ENCODE peak calls at places on chromosomes 12 and 14, in five cellular contexts. R is thyroid gland, N is heart right ventricle, D is cardiac muscle cell, V is psoas muscle. J is an unnamed sample. For H3K4me1, the result is how much of the 10 kb centered on the place peaks cover.

GRCh38 chr12:111274820-111275219 is 94.1 kb downstream of the PHETA1 start:
- DNase-seq in V (no peak), R (no peak), D (no peak), N (no peak), J (no peak)

GRCh38 chr12:126668961-126669360 is 1598.0 kb upstream of the TMEM132C start:
- DNase-seq in D (peak), N (no peak), V (no peak), R (no peak), J (no peak)

GRCh38 chr12:219891-220352 is 6.0 kb upstream of the SLC6A12 start:
- DNase-seq in V (peak), D (peak), N (peak), R (peak), J (peak)

GRCh38 chr12:49284672-49285071 is 10.3 kb upstream of the PRPH start:
- DNase-seq in N (no peak), R (no peak), D (no peak), V (no peak), J (no peak)

GRCh38 chr12:66453837-66454236 is 151.5 kb downstream of the HELB start:
- DNase-seq in R (no peak), N (no peak), V (no peak), D (peak), J (no peak)

GRCh38 chr12:481422-481821 is 21.7 kb downstream of the B4GALNT3 start:
- DNase-seq in N (peak), D (peak), R (no peak), V (peak), J (no peak)

GRCh38 chr12:12480074-12480473 is 82.6 kb downstream of the DUSP16 start:
- DNase-seq in V (no peak), N (no peak), R (no peak), D (no peak), J (no peak)

GRCh38 chr12:56431850-56432249 is 17.4 kb downstream of the TIMELESS start:
- DNase-seq in V (no peak), D (peak), N (no peak), R (no peak), J (no peak)

GRCh38 chr14:69719501-69719951 is 47.4 kb upstream of the SRSF5 start:
- DNase-seq in D (peak), R (peak), V (peak), N (no peak), J (peak)

GRCh38 chr12:116135209-116135930 is 142.1 kb downstream of the MED13L start:
- DNase-seq in N (no peak), R (no peak), D (peak), V (no peak), J (peak)

GRCh38 chr12:93167841-93168492 is 209.8 kb upstream of the NUDT4 start:
- DNase-seq in V (no peak), R (no peak), N (no peak), D (peak), J (no peak)

GRCh38 chr12:32499048-32499447 is 99.7 kb downstream of the FGD4 start:
- DNase-seq in R (no peak), D (no peak), V (no peak), N (no peak), J (no peak)

GRCh38 chr12:106629797-106630669 is 47.2 kb downstream of the RFX4 start:
- DNase-seq in D (peak), N (no peak), R (no peak), V (no peak), J (no peak)

GRCh38 chr12:132723764-132724140 is 13.1 kb downstream of the PGAM5 start:
- DNase-seq in D (peak), V (no peak), R (no peak), N (no peak), J (no peak)

GRCh38 chr12:22250762-22251161 is 83.7 kb downstream of the ST8SIA1 start:
- DNase-seq in D (no peak), N (no peak), V (no peak), R (no peak), J (no peak)

GRCh38 chr12:13764748-13765147 is 216.7 kb downstream of the GRIN2B start:
- DNase-seq in V (no peak), D (no peak), N (no peak), R (no peak), J (no peak)

GRCh38 chr12:81000831-81001230 is 63.1 kb upstream of the LIN7A start:
- DNase-seq in V (no peak), R (no peak), D (no peak), N (no peak), J (no peak)

GRCh38 chr12:116861331-116861730 is 19.9 kb downstream of the HRK start:
- DNase-seq in R (no peak), N (peak), V (peak), D (peak), J (peak)

GRCh38 chr12:11812558-11813421 is 163.3 kb downstream of the ETV6 start:
- DNase-seq in V (peak), D (peak), R (no peak), N (peak), J (peak)

GRCh38 chr14:68886109-68886434 is 93.0 kb downstream of the ACTN1 start:
- DNase-seq in V (no peak), R (no peak), N (no peak), D (peak), J (no peak)

GRCh38 chr14:59358105-59358504 is 107.1 kb downstream of the GPR135 start:
- DNase-seq in R (peak), D (peak), N (peak), V (peak), J (peak)

DNA sequence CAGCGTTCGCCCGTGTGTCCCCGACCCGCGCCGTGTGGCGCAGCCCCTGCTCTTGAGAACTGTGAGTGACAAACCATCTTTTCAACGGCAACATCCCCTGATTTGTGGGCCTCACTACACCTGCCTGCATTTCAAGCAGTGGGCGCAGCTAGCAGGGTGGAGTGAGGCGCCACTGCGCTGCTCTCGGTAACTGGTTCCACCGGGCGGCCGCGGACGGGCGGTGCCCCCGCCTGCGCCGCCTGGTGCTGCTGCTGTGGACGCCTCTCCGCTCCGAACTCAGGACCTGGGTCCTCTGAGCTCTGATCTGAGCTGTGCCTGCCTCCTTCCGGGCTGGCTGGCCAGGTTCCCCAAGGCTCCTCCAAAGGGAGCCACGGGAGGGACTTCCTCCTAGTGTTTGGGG is 5.9 kb upstream of the DEGS2 start:
- DNase-seq in V (no peak), N (no peak), D (no peak), R (peak), J (no peak)
- TF ChIP-seq CTCF in V (no peak), N (no peak), D (peak), R (no peak), J (no peak)

DNA sequence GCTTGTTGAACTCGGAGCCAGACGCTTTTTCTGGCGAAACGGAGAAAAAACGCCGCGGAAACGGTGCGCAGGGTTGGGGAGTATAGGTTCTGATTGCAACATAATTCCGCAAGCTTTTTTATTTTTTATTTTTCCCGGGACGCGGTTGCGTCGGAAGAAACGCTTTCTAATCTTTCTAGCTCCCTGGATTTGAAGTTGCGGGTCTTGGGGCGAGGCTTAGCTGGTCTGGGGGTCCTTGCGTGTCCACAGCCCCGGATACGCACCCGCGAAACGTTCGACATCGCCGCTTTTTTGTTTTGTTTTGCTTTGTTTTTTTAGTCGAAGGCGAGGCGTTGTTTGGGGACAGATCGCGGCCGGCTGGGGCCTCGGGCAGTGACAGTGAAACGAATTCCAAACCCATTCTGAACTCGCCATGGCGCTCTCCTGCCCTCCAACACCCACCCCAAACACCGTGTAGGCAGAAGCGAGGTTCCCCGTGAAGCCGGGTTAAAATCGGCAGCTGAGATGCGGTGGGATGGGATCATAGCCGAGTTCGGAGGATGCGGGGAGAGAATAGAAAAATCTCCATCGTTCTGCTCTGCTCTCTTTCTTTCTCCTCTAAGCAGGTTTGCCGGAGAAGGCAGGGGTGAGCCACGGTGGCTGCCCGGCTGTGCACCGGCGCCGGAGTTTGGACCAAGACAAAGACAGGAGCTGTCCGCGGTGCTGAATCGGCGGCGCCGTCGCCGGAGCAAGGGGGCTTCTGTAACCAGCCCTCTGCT is 8.1 kb upstream of the LHX5 start:
- DNase-seq in V (no peak), D (peak), R (peak), N (peak), J (peak)
- H3K4me1 ChIP-seq in V (under half), D (under half), R (under half), N (under half), J (under half)

GRCh38 chr12:70583251-70583650 is 54.0 kb downstream of the PTPRB start:
- DNase-seq in R (no peak), V (no peak), D (no peak), N (no peak), J (no peak)

GRCh38 chr12:70576341-70577282 is 60.6 kb downstream of the PTPRB start:
- DNase-seq in D (peak), R (no peak), N (no peak), V (no peak), J (no peak)

GRCh38 chr12:70571705-70572269 is 65.4 kb downstream of the PTPRB start:
- DNase-seq in R (no peak), N (no peak), V (no peak), D (no peak), J (no peak)

GRCh38 chr12:70581199-70581598 is 56.0 kb downstream of the PTPRB start:
- DNase-seq in D (no peak), V (no peak), R (no peak), N (no peak), J (no peak)

DNA sequence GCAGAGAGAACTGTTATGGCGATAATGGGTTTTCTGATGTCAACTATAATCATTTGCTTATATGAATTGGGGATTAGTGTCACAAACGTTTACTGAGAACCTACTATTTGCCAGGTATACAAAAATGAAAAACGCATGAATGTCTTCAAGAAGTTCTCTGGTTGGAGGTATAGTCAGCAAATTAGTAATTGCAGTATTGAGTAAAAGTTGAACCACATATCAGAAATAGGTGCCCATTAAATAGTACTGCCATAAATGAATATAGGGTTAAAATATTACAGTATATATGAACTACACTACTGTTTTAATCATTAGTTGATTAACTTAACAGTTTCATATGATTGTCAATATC is 60.0 kb downstream of the PTPRB start:
- DNase-seq in D (no peak), N (no peak), R (no peak), V (no peak), J (no peak)
- TF ChIP-seq CTCF in D (no peak), N (no peak), R (no peak), V (no peak), J (no peak)

GRCh38 chr14:20209595-20209994 is 13.9 kb upstream of the OR11H6 start:
- DNase-seq in D (no peak), R (no peak), V (no peak), N (no peak), J (no peak)
- H3K4me1 ChIP-seq in D (under half), R (under half), V (under half), N (under half), J (under half)

DNA sequence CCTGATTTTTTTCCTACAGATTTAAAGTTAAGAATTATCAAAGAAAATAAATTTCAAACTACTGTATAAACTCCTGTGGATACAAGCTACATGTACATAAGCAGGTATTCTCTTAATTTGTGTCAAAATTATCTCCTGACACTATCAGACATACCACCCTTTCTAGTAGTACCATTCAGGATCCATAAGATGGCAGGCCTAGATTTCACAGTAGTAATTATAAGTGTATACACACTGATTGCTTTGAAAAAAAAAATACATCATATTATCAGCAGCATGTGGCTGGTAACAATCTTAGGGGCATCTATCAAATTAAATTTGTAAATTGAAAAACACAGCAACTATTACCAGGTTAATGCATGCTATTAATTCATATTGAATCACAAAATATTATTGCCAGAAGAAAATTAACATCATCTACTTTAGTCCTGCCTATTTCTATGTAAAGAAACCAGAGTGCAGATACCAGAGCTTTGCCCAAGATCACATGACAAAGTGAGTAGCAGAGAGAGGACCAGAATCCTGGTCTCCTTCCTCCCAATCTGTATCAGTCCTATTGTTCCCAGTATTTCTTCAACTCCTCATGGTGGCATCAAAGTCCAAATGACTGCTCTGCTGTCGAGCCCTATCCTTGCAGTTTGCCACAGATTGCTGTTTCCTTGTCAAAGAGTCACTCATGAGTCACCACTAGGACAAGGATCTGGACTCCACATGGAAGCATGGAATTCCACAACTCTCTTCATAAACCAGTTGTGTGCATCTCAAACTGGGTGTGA is 27.7 kb upstream of the CALM1 start:
- DNase-seq in N (no peak), R (no peak), V (no peak), D (no peak), J (no peak)
- TF ChIP-seq CTCF in N (peak), R (no peak), V (peak), D (no peak), J (no peak)

DNA sequence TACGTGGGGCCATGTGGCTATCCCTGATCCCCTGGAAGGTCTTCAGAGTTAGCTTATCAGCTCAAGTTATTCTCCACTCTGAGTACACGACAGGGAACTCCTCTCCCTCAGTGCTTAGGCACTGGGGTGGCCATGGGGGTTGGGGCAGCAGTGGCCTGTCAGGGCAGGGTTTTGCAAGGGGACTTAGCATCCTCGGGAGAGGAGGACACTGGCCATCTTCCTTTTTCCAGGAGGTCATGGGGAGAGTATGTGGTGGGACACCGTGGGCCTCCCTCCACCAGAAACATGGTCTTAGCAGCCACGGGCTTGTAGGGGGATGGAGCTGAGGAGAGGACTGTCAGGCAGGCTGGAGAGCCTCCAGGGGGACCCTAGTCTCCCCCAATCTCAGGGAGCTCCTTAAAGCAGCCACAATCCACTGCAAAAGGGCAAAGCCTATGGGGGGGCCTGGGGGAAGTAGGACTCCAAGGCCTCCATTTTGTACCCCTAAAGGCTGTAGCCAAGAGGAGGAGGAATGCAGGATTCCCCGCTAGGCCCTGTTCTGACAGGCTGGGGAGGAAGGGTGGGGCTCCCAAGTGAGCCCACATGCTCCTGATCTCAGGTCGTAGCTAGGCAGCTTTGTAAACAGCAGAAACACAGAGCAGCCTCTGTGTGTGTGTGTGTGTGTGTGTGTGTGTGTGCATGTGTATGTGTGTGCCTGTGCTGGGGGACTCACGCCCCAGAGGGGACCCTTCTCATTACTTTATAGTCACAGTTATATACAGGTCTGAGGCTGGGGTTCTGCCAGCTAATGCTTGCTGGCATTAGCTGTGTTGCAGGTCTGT is 36.6 kb downstream of the KRT80 start:
- DNase-seq in V (no peak), R (no peak), N (peak), D (no peak), J (no peak)
- H3K4me1 ChIP-seq in V (under half), R (under half), N (under half), D (under half), J (under half)

GRCh38 chr12:72272731-72273498 is 745 bp downstream of the TRHDE start:
- DNase-seq in R (no peak), D (peak), V (no peak), N (peak), J (no peak)
- TF ChIP-seq CTCF in R (no peak), D (no peak), V (no peak), N (no peak), J (no peak)

DNA sequence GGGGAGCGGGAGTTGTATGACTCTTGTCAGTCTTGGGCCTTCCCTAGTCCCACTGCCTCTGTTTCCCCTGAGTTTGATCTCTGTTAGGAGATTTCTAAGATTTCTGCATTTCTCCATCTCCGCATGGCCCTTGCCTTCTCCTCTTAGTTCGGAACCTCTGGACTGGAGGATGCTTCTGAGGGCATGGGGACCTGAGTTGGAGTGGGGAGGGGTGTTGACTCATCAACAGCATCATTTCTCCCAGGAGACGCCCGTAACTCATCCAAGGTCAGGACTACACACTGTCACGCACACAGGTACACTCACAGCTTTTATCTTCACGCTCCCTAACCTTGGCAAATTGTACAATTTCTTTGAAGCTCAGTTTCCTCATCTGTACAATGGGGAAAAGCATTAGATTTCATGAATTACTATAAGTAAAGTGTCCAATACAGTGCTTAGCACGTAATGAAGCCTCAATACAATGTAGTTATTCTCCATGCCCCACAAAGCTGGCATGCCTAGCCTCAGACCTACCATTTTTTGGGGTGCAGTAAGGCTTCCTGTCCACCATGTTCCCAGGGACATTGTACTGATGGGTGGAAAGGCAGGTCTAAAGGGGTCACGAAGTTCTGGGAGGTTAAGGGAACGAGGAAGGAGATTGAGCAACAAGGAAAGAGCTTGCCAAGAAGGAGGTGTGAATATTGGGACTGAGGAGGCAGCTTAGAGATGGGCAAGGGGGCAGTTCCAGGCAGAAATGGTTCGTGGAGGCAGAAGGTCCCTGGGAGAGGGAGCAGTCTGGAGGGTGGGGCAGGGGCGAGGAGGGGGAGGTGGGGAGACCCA is 600 bp upstream of the LAG3 start:
- DNase-seq in V (no peak), D (peak), R (no peak), N (no peak), J (no peak)
- H3K4me1 ChIP-seq in V (under half), D (under half), R (under half), N (under half), J (under half)